ENCODE peak calls at places on chromosomes 11 and 22, in six cellular contexts. I is adrenal gland; G is IMR-90; U is esophagus squamous epithelium; S is GM20000; P is activated effector memory CD4-positive, alpha-beta T cell treated with anti-CD3 and anti-CD28 coated beads, Interleukin-2, amount 50 U/mL, for 16 hours. D is an unnamed sample.

GRCh38 chr22:37326726-37327125 is 44.4 kb downstream of the CYTH4 start:
- DNase-seq in I (no peak), G (no peak), U (no peak), S (no peak), P (no peak), D (no peak)

GRCh38 chr11:18540207-18541009 is 13.7 kb upstream of the TSG101 start:
- DNase-seq in S (peak; percentile 22), U (no peak), P (no peak), I (no peak), G (peak; percentile 25), D (peak; percentile 46)

GRCh38 chr11:116530705-116531104 is 242.1 kb downstream of the BUD13 start:
- DNase-seq in S (no peak), I (no peak), G (no peak), U (no peak), P (no peak), D (no peak)

GRCh38 chr22:49213731-49214352 is 613.8 kb downstream of the BRD1 start:
- DNase-seq in G (no peak), U (no peak), P (peak; percentile 37), S (no peak), I (no peak), D (no peak)

GRCh38 chr11:122487669-122488068 is 167.9 kb upstream of the UBASH3B start:
- DNase-seq in S (no peak), P (no peak), U (no peak), I (no peak), G (no peak), D (no peak)

GRCh38 chr22:41468381-41469217 is at the start of the genes ACO2 and PHF5A:
- DNase-seq in S (peak; percentile 92), G (peak; percentile 97), U (peak; percentile 85), I (peak; percentile 97), P (peak; percentile 100), D (peak; percentile 98)

GRCh38 chr22:50153056-50153755 is 17.3 kb upstream of the PANX2 start:
- DNase-seq in G (no peak), S (no peak), P (no peak), I (no peak), U (no peak), D (no peak)

GRCh38 chr22:40044870-40045834 is 50.4 kb downstream of the FAM83F start:
- DNase-seq in P (peak; percentile 91), S (peak; percentile 86), I (peak; percentile 58), U (no peak), G (peak; percentile 15), D (no peak)

GRCh38 chr11:35845860-35846259 is 98.0 kb upstream of the LDLRAD3 start:
- DNase-seq in G (no peak), U (no peak), I (no peak), P (no peak), S (no peak), D (no peak)

GRCh38 chr11:58867556-58867955 is 23.1 kb upstream of the GLYATL2 start:
- DNase-seq in P (no peak), S (no peak), G (no peak), I (no peak), U (no peak), D (no peak)

GRCh38 chr11:125188021-125188420 is 23.5 kb downstream of the PKNOX2 start:
- DNase-seq in G (peak; percentile 54), U (no peak), P (no peak), I (no peak), S (no peak), D (no peak)

GRCh38 chr11:34300571-34301295 is 57.1 kb downstream of the ABTB2 start:
- DNase-seq in P (no peak), S (no peak), U (no peak), G (no peak), I (no peak), D (no peak)